ENCODE peak calls at places on chromosome 19, in seven cellular contexts. P is adrenal gland, M is iPS-NIHi11, E is NCI-H2171, W is EH, L is AG20443, D is HFF-Myc. T is an unnamed sample.

GRCh38 chr19:875265-875879 is 15.9 kb downstream of the CFD start:
- DNase-seq in P (no peak), M (no peak), E (no peak), W (no peak), L (no peak), D (no peak), T (no peak)

GRCh38 chr19:2610637-2611482 is 91.6 kb downstream of the GNG7 start:
- DNase-seq in P (peak), M (peak), E (peak), W (peak), L (peak), D (no peak), T (peak)

GRCh38 chr19:511101-511841 is 4.0 kb downstream of the TPGS1 start:
- DNase-seq in P (no peak), M (no peak), E (peak), W (peak), L (no peak), D (no peak), T (no peak)

GRCh38 chr19:45716314-45717130 is 14.2 kb downstream of the FBXO46 start:
- DNase-seq in P (peak), M (peak), E (no peak), W (peak), L (no peak), D (no peak), T (peak)

GRCh38 chr19:6778386-6778785 is 5.9 kb downstream of the VAV1 start:
- DNase-seq in P (no peak), M (no peak), E (no peak), W (no peak), L (no peak), D (no peak), T (no peak)

GRCh38 chr19:57803594-57804325 is 11.0 kb downstream of the ZNF552 start:
- DNase-seq in P (peak), M (peak), E (no peak), W (peak), L (peak), D (peak), T (peak)

GRCh38 chr19:10334340-10335148 is 1.2 kb upstream of the RAVER1 start:
- DNase-seq in P (peak), M (peak), E (peak), W (peak), L (peak), D (peak), T (peak)

GRCh38 chr19:48456864-48457263 is 1.5 kb downstream of the KCNJ14 start:
- DNase-seq in P (no peak), M (no peak), E (no peak), W (no peak), L (no peak), D (no peak), T (no peak)

GRCh38 chr19:21398851-21399250 is 1.9 kb downstream of the ZNF493 start:
- DNase-seq in P (no peak), M (no peak), E (no peak), W (no peak), L (no peak), D (no peak), T (no peak)

GRCh38 chr19:17289489-17289888 is 7.8 kb downstream of the ANKLE1 start:
- DNase-seq in P (peak), M (peak), E (no peak), W (peak), L (peak), D (peak), T (peak)

T was measured in ELR.